ENCODE peak calls at places on chromosome 22, in six cellular contexts. D is CD4-positive, alpha-beta memory T cell; B is uterus; F is Karpas-422; J is endothelial cell of umbilical vein; M is colonic mucosa. K is an unnamed sample.

GRCh38 chr22:41096391-41096790 is 4.0 kb downstream of the EP300 start:
- DNase-seq in D (no peak), B (no peak), F (no peak), J (no peak), M (no peak), K (no peak)

GRCh38 chr22:26169312-26170111 is at the start of gene SEZ6L:
- DNase-seq in D (no peak), B (no peak), F (no peak), J (no peak), M (no peak), K (no peak)

GRCh38 chr22:50576070-50576469 is 2.2 kb downstream of the CPT1B start:
- DNase-seq in D (no peak), B (no peak), F (no peak), J (peak; percentile 68), M (no peak), K (no peak)

GRCh38 chr22:37898441-37899181 is 7.5 kb upstream of the MICALL1 start:
- DNase-seq in D (no peak), B (no peak), F (no peak), J (no peak), M (no peak), K (no peak)

GRCh38 chr22:27329966-27330645 is 471.4 kb downstream of the MN1 start:
- DNase-seq in D (no peak), B (no peak), F (no peak), J (no peak), M (no peak), K (no peak)

GRCh38 chr22:21025266-21025665 is 7.1 kb downstream of the SLC7A4 start:
- DNase-seq in D (no peak), B (no peak), F (no peak), J (no peak), M (no peak), K (no peak)

GRCh38 chr22:45208993-45209838 is 31.5 kb downstream of the KIAA0930 start:
- DNase-seq in D (peak; percentile 23), B (no peak), F (peak; percentile 76), J (peak; percentile 23), M (no peak), K (no peak)

GRCh38 chr22:46057206-46057605 is 80.2 kb upstream of the WNT7B start:
- DNase-seq in D (no peak), B (peak; percentile 61), F (peak; percentile 58), J (no peak), M (no peak), K (no peak)

GRCh38 chr22:31346255-31346732 is at the start of gene PATZ1:
- DNase-seq in D (peak; percentile 83), B (peak; percentile 85), F (peak; percentile 95), J (peak; percentile 71), M (peak; percentile 72), K (peak; percentile 77)

GRCh38 chr22:41668971-41669911 is 19.4 kb downstream of the SNU13 start:
- DNase-seq in D (no peak), B (no peak), F (no peak), J (peak; percentile 37), M (no peak), K (no peak)

GRCh38 chr22:42711895-42712837 is 8.5 kb downstream of the A4GALT start:
- DNase-seq in D (no peak), B (no peak), F (no peak), J (no peak), M (no peak), K (no peak)

GRCh38 chr22:42714768-42715430 is 5.8 kb downstream of the A4GALT start:
- DNase-seq in D (no peak), B (no peak), F (no peak), J (no peak), M (no peak), K (no peak)

GRCh38 chr22:42716649-42717127 is 4.0 kb downstream of the A4GALT start:
- DNase-seq in D (no peak), B (no peak), F (peak; percentile 73), J (no peak), M (no peak), K (no peak)

GRCh38 chr22:42716221-42716620 is 4.4 kb downstream of the A4GALT start:
- DNase-seq in D (no peak), B (no peak), F (no peak), J (no peak), M (no peak), K (no peak)

GRCh38 chr22:42714308-42714707 is 6.4 kb downstream of the A4GALT start:
- DNase-seq in D (no peak), B (no peak), F (no peak), J (no peak), M (no peak), K (no peak)
- H3K27ac ChIP-seq in D (no peak overlapping the region), B (no peak overlapping the region), F (no peak overlapping the region), J (no peak overlapping the region), M (no peak overlapping the region), K (peak overlapping the region; percentile 5)

GRCh38 chr22:25113316-25113721 is 86.3 kb upstream of the CRYBB3 start:
- DNase-seq in D (no peak), B (no peak), F (no peak), J (peak; percentile 77), M (peak; percentile 55), K (no peak)

GRCh38 chr22:25111579-25112517 is 87.8 kb upstream of the CRYBB3 start:
- DNase-seq in D (no peak), B (no peak), F (no peak), J (peak; percentile 27), M (peak; percentile 77), K (peak; percentile 14)

GRCh38 chr22:25110846-25111578 is 88.6 kb upstream of the CRYBB3 start:
- DNase-seq in D (peak; percentile 50), B (peak; percentile 27), F (peak; percentile 78), J (peak; percentile 96), M (peak; percentile 78), K (no peak)

GRCh38 chr22:25112538-25113253 is 87.0 kb upstream of the CRYBB3 start:
- DNase-seq in D (no peak), B (no peak), F (no peak), J (peak; percentile 20), M (no peak), K (no peak)

GRCh38 chr22:25114369-25115362 is 85.0 kb upstream of the CRYBB3 start:
- DNase-seq in D (no peak), B (no peak), F (peak; percentile 35), J (peak; percentile 86), M (no peak), K (no peak)
- H3K27ac ChIP-seq in D (no peak overlapping the region), B (peak overlapping the region; percentile 49), F (no peak overlapping the region), J (peak overlapping the region; percentile 54), M (peak overlapping the region; percentile 5), K (no peak overlapping the region)

GRCh38 chr22:30235687-30236170 is 10.8 kb downstream of the LIF start:
- DNase-seq in D (no peak), B (no peak), F (no peak), J (no peak), M (no peak), K (no peak)
- H3K27ac ChIP-seq in D (no peak overlapping the region), B (no peak overlapping the region), F (no peak overlapping the region), J (no peak overlapping the region), M (no peak overlapping the region), K (no peak overlapping the region)

GRCh38 chr22:42942351-42942750 is 72.6 kb downstream of the PACSIN2 start:
- DNase-seq in D (no peak), B (no peak), F (no peak), J (no peak), M (no peak), K (no peak)
- H3K27ac ChIP-seq in D (no peak overlapping the region), B (peak overlapping the region; percentile 69), F (no peak overlapping the region), J (no peak overlapping the region), M (no peak overlapping the region), K (no peak overlapping the region)

GRCh38 chr22:32858957-32859356 is 57.5 kb downstream of the TIMP3 start:
- DNase-seq in D (no peak), B (no peak), F (no peak), J (no peak), M (no peak), K (no peak)
- H3K27ac ChIP-seq in D (no peak overlapping the region), B (no peak overlapping the region), F (no peak overlapping the region), J (no peak overlapping the region), M (no peak overlapping the region), K (no peak overlapping the region)

DNA sequence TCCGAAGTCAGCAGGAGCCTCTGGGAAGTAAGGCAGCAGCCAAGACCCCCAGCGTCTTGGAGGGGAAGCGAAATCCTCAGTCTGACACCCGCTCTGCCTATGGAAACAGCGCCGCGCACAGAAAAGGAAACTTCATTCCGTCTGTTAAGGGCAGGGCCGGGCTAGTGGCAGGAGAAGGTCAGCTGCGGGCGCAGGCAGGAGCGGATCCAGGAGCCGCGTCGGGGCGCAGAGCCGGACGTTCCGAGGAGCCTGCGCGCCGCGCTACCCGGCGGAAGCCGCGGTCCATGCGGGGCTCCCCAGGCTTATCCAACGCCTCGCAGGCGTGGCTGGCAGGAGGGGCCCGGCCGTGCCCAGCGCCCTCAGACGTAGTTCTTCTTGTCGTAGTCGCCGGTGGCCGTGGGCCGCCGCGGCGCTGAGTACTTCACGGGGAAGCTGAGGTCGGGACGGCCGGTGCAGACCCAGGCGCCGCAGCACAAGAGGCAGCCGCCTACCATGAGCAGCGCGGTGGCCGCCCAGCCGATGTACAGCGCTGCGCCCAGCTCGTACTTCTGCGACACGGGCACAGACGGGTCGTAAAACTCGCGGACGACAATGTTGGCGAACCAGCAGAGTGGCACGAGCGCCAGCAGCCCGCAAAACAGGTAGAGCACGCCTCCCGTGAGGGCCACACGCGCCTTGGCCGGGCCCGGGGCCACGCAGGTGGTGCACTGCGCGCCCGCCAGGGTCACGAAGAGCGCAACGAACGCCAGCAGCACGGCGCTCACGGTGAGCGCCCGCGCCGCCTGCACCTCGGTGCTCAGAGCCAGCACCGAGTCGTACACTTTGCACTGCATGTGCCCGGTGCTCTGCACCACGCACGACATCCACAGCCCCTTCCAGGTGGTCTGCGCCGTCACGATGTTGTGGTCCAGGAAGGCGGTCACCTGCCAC is 705 bp downstream of the CLDN5 start:
- DNase-seq in D (no peak), B (no peak), F (no peak), J (peak; percentile 60), M (no peak), K (no peak)
- H3K27ac ChIP-seq in D (no peak overlapping the region), B (peak overlapping the region; percentile 83), F (no peak overlapping the region), J (peak overlapping the region; percentile 55), M (no peak overlapping the region), K (peak overlapping the region; percentile 57)

K was measured in tibial nerve.